ENCODE peak calls at places on chromosomes 11 and 22, in seven cellular contexts. One of them, this sample, is unnamed.

GRCh38 chr11:36945384-36945783 is 347.3 kb upstream of the RAG2 start:
- DNase-seq in CD4-positive, alpha-beta T cell: no peak
- DNase-seq in A549: peak; percentile 2
- DNase-seq in heart left ventricle: no peak
- DNase-seq in CD4-positive, CD25-positive, alpha-beta regulatory T cell: no peak
- DNase-seq in caudate nucleus: no peak
- DNase-seq in cardiac muscle cell: peak; percentile 6
- DNase-seq in this sample: no peak

GRCh38 chr11:1731451-1732059 is 18.8 kb downstream of the IFITM10 start:
- DNase-seq in CD4-positive, alpha-beta T cell: no peak
- DNase-seq in A549: no peak
- DNase-seq in heart left ventricle: no peak
- DNase-seq in CD4-positive, CD25-positive, alpha-beta regulatory T cell: no peak
- DNase-seq in caudate nucleus: no peak
- DNase-seq in cardiac muscle cell: no peak
- DNase-seq in this sample: no peak

GRCh38 chr11:58222730-58223129 is 6.0 kb downstream of the OR10Q1 start:
- DNase-seq in CD4-positive, alpha-beta T cell: no peak
- DNase-seq in A549: no peak
- DNase-seq in heart left ventricle: no peak
- DNase-seq in CD4-positive, CD25-positive, alpha-beta regulatory T cell: no peak
- DNase-seq in caudate nucleus: no peak
- DNase-seq in cardiac muscle cell: no peak
- DNase-seq in this sample: no peak

GRCh38 chr22:21051145-21051835 is 5.5 kb downstream of the LRRC74B start:
- DNase-seq in CD4-positive, alpha-beta T cell: no peak
- DNase-seq in A549: no peak
- DNase-seq in heart left ventricle: no peak
- DNase-seq in CD4-positive, CD25-positive, alpha-beta regulatory T cell: no peak
- DNase-seq in caudate nucleus: no peak
- DNase-seq in cardiac muscle cell: no peak
- DNase-seq in this sample: no peak

GRCh38 chr11:2302280-2302843 is 549 bp downstream of the TSPAN32 start:
- DNase-seq in CD4-positive, alpha-beta T cell: no peak
- DNase-seq in A549: no peak
- DNase-seq in heart left ventricle: no peak
- DNase-seq in CD4-positive, CD25-positive, alpha-beta regulatory T cell: peak; percentile 24
- DNase-seq in caudate nucleus: no peak
- DNase-seq in cardiac muscle cell: no peak
- DNase-seq in this sample: no peak

GRCh38 chr11:106424111-106424510 is 346.6 kb downstream of the AASDHPPT start:
- DNase-seq in CD4-positive, alpha-beta T cell: no peak
- DNase-seq in A549: peak; percentile 1
- DNase-seq in heart left ventricle: no peak
- DNase-seq in CD4-positive, CD25-positive, alpha-beta regulatory T cell: no peak
- DNase-seq in caudate nucleus: no peak
- DNase-seq in cardiac muscle cell: no peak
- DNase-seq in this sample: no peak

GRCh38 chr22:44109417-44109816 is 71.3 kb upstream of the PARVG start:
- DNase-seq in CD4-positive, alpha-beta T cell: no peak
- DNase-seq in A549: no peak
- DNase-seq in heart left ventricle: no peak
- DNase-seq in CD4-positive, CD25-positive, alpha-beta regulatory T cell: no peak
- DNase-seq in caudate nucleus: no peak
- DNase-seq in cardiac muscle cell: peak; percentile 5
- DNase-seq in this sample: no peak

GRCh38 chr22:43315687-43316217 is 27.4 kb downstream of the SCUBE1 start:
- DNase-seq in CD4-positive, alpha-beta T cell: no peak
- DNase-seq in A549: no peak
- DNase-seq in heart left ventricle: no peak
- DNase-seq in CD4-positive, CD25-positive, alpha-beta regulatory T cell: no peak
- DNase-seq in caudate nucleus: no peak
- DNase-seq in cardiac muscle cell: no peak
- DNase-seq in this sample: no peak

GRCh38 chr22:44724416-44724815 is 22.4 kb downstream of the PRR5 start:
- DNase-seq in CD4-positive, alpha-beta T cell: no peak
- DNase-seq in A549: no peak
- DNase-seq in heart left ventricle: no peak
- DNase-seq in CD4-positive, CD25-positive, alpha-beta regulatory T cell: no peak
- DNase-seq in caudate nucleus: no peak
- DNase-seq in cardiac muscle cell: peak; percentile 54
- DNase-seq in this sample: peak; percentile 21

GRCh38 chr11:99370557-99371200 is 349.9 kb downstream of the CNTN5 start:
- DNase-seq in CD4-positive, alpha-beta T cell: no peak
- DNase-seq in A549: peak; percentile 9
- DNase-seq in heart left ventricle: peak; percentile 61
- DNase-seq in CD4-positive, CD25-positive, alpha-beta regulatory T cell: no peak
- DNase-seq in caudate nucleus: no peak
- DNase-seq in cardiac muscle cell: peak; percentile 65
- DNase-seq in this sample: peak; percentile 83

GRCh38 chr11:116927163-116927772 is 89.8 kb upstream of the APOA1 start:
- DNase-seq in CD4-positive, alpha-beta T cell: peak; percentile 36
- DNase-seq in A549: no peak
- DNase-seq in heart left ventricle: no peak
- DNase-seq in CD4-positive, CD25-positive, alpha-beta regulatory T cell: peak; percentile 38
- DNase-seq in caudate nucleus: no peak
- DNase-seq in cardiac muscle cell: peak; percentile 23
- DNase-seq in this sample: no peak

GRCh38 chr11:69787457-69787856 is 12.3 kb upstream of the FGF4 start:
- DNase-seq in CD4-positive, alpha-beta T cell: no peak
- DNase-seq in A549: no peak
- DNase-seq in heart left ventricle: no peak
- DNase-seq in CD4-positive, CD25-positive, alpha-beta regulatory T cell: no peak
- DNase-seq in caudate nucleus: no peak
- DNase-seq in cardiac muscle cell: no peak
- DNase-seq in this sample: no peak

GRCh38 chr11:107014871-107015270 is 3.4 kb downstream of the GUCY1A2 start:
- DNase-seq in CD4-positive, alpha-beta T cell: no peak
- DNase-seq in A549: no peak
- DNase-seq in heart left ventricle: no peak
- DNase-seq in CD4-positive, CD25-positive, alpha-beta regulatory T cell: no peak
- DNase-seq in caudate nucleus: no peak
- DNase-seq in cardiac muscle cell: no peak
- DNase-seq in this sample: no peak

GRCh38 chr11:441418-442274 is at the start of gene ANO9:
- DNase-seq in CD4-positive, alpha-beta T cell: peak; percentile 57
- DNase-seq in A549: no peak
- DNase-seq in heart left ventricle: no peak
- DNase-seq in CD4-positive, CD25-positive, alpha-beta regulatory T cell: peak; percentile 49
- DNase-seq in caudate nucleus: no peak
- DNase-seq in cardiac muscle cell: peak; percentile 17
- DNase-seq in this sample: peak; percentile 58

GRCh38 chr11:15346907-15347306 is 232.2 kb downstream of the INSC start:
- DNase-seq in CD4-positive, alpha-beta T cell: no peak
- DNase-seq in A549: no peak
- DNase-seq in heart left ventricle: no peak
- DNase-seq in CD4-positive, CD25-positive, alpha-beta regulatory T cell: no peak
- DNase-seq in caudate nucleus: no peak
- DNase-seq in cardiac muscle cell: no peak
- DNase-seq in this sample: no peak

GRCh38 chr11:68950776-68951175 is 30.0 kb downstream of the MRGPRD start:
- DNase-seq in CD4-positive, alpha-beta T cell: no peak
- DNase-seq in A549: no peak
- DNase-seq in heart left ventricle: no peak
- DNase-seq in CD4-positive, CD25-positive, alpha-beta regulatory T cell: no peak
- DNase-seq in caudate nucleus: no peak
- DNase-seq in cardiac muscle cell: no peak
- DNase-seq in this sample: no peak

GRCh38 chr11:75597636-75598035 is 35.6 kb downstream of the SERPINH1 start:
- DNase-seq in CD4-positive, alpha-beta T cell: no peak
- DNase-seq in A549: peak; percentile 48
- DNase-seq in heart left ventricle: no peak
- DNase-seq in CD4-positive, CD25-positive, alpha-beta regulatory T cell: no peak
- DNase-seq in caudate nucleus: no peak
- DNase-seq in cardiac muscle cell: peak; percentile 77
- DNase-seq in this sample: no peak

GRCh38 chr11:20034941-20035340 is 125.3 kb downstream of the DBX1 start:
- DNase-seq in CD4-positive, alpha-beta T cell: no peak
- DNase-seq in A549: no peak
- DNase-seq in heart left ventricle: no peak
- DNase-seq in CD4-positive, CD25-positive, alpha-beta regulatory T cell: no peak
- DNase-seq in caudate nucleus: no peak
- DNase-seq in cardiac muscle cell: no peak
- DNase-seq in this sample: no peak

GRCh38 chr11:20032127-20032526 is 128.1 kb downstream of the DBX1 start:
- DNase-seq in CD4-positive, alpha-beta T cell: no peak
- DNase-seq in A549: no peak
- DNase-seq in heart left ventricle: no peak
- DNase-seq in CD4-positive, CD25-positive, alpha-beta regulatory T cell: no peak
- DNase-seq in caudate nucleus: no peak
- DNase-seq in cardiac muscle cell: no peak
- DNase-seq in this sample: no peak

GRCh38 chr11:20035375-20035700 is 124.9 kb downstream of the DBX1 start:
- DNase-seq in CD4-positive, alpha-beta T cell: no peak
- DNase-seq in A549: no peak
- DNase-seq in heart left ventricle: no peak
- DNase-seq in CD4-positive, CD25-positive, alpha-beta regulatory T cell: no peak
- DNase-seq in caudate nucleus: no peak
- DNase-seq in cardiac muscle cell: no peak
- DNase-seq in this sample: no peak

GRCh38 chr11:20032577-20033265 is 127.6 kb downstream of the DBX1 start:
- DNase-seq in CD4-positive, alpha-beta T cell: no peak
- DNase-seq in A549: no peak
- DNase-seq in heart left ventricle: no peak
- DNase-seq in CD4-positive, CD25-positive, alpha-beta regulatory T cell: no peak
- DNase-seq in caudate nucleus: no peak
- DNase-seq in cardiac muscle cell: no peak
- DNase-seq in this sample: no peak

GRCh38 chr11:20033806-20034205 is 126.5 kb downstream of the DBX1 start:
- DNase-seq in CD4-positive, alpha-beta T cell: no peak
- DNase-seq in A549: no peak
- DNase-seq in heart left ventricle: no peak
- DNase-seq in CD4-positive, CD25-positive, alpha-beta regulatory T cell: no peak
- DNase-seq in caudate nucleus: no peak
- DNase-seq in cardiac muscle cell: no peak
- DNase-seq in this sample: no peak
- H3K27ac ChIP-seq in CD4-positive, alpha-beta T cell: no peak overlapping the region
- H3K27ac ChIP-seq in A549: peak overlapping the region; percentile 85
- H3K27ac ChIP-seq in heart left ventricle: no peak overlapping the region
- H3K27ac ChIP-seq in CD4-positive, CD25-positive, alpha-beta regulatory T cell: no peak overlapping the region
- H3K27ac ChIP-seq in caudate nucleus: no peak overlapping the region
- H3K27ac ChIP-seq in cardiac muscle cell: peak overlapping the region; percentile 67
- H3K27ac ChIP-seq in this sample: no peak overlapping the region

GRCh38 chr11:67370351-67371076 is 2.9 kb downstream of the CLCF1 start:
- DNase-seq in CD4-positive, alpha-beta T cell: no peak
- DNase-seq in A549: no peak
- DNase-seq in heart left ventricle: no peak
- DNase-seq in CD4-positive, CD25-positive, alpha-beta regulatory T cell: no peak
- DNase-seq in caudate nucleus: no peak
- DNase-seq in cardiac muscle cell: no peak
- DNase-seq in this sample: no peak
- H3K27ac ChIP-seq in CD4-positive, alpha-beta T cell: no peak overlapping the region
- H3K27ac ChIP-seq in A549: peak overlapping the region; percentile 95
- H3K27ac ChIP-seq in heart left ventricle: no peak overlapping the region
- H3K27ac ChIP-seq in CD4-positive, CD25-positive, alpha-beta regulatory T cell: no peak overlapping the region
- H3K27ac ChIP-seq in caudate nucleus: no peak overlapping the region
- H3K27ac ChIP-seq in cardiac muscle cell: no peak overlapping the region
- H3K27ac ChIP-seq in this sample: no peak overlapping the region

GRCh38 chr11:73787643-73788537 is at the start of gene MRPL48:
- DNase-seq in CD4-positive, alpha-beta T cell: peak; percentile 85
- DNase-seq in A549: peak; percentile 98
- DNase-seq in heart left ventricle: peak; percentile 92
- DNase-seq in CD4-positive, CD25-positive, alpha-beta regulatory T cell: peak; percentile 87
- DNase-seq in caudate nucleus: peak; percentile 63
- DNase-seq in cardiac muscle cell: peak; percentile 89
- DNase-seq in this sample: peak; percentile 97
- H3K27ac ChIP-seq in CD4-positive, alpha-beta T cell: peak within 1 kb of the TSS; percentile 87
- H3K27ac ChIP-seq in A549: peak within 1 kb of the TSS; percentile 91
- H3K27ac ChIP-seq in heart left ventricle: peak within 1 kb of the TSS; percentile 92
- H3K27ac ChIP-seq in CD4-positive, CD25-positive, alpha-beta regulatory T cell: peak within 1 kb of the TSS; percentile 75
- H3K27ac ChIP-seq in caudate nucleus: peak within 1 kb of the TSS; percentile 97
- H3K27ac ChIP-seq in cardiac muscle cell: peak within 1 kb of the TSS; percentile 91
- H3K27ac ChIP-seq in this sample: peak within 1 kb of the TSS; percentile 100

GRCh38 chr22:27239520-27239919 is 562.0 kb downstream of the MN1 start:
- DNase-seq in CD4-positive, alpha-beta T cell: no peak
- DNase-seq in A549: no peak
- DNase-seq in heart left ventricle: no peak
- DNase-seq in CD4-positive, CD25-positive, alpha-beta regulatory T cell: no peak
- DNase-seq in caudate nucleus: no peak
- DNase-seq in cardiac muscle cell: no peak
- DNase-seq in this sample: no peak
- H3K27ac ChIP-seq in CD4-positive, alpha-beta T cell: no peak overlapping the region
- H3K27ac ChIP-seq in A549: peak overlapping the region; percentile 93
- H3K27ac ChIP-seq in heart left ventricle: peak overlapping the region; percentile 65
- H3K27ac ChIP-seq in CD4-positive, CD25-positive, alpha-beta regulatory T cell: no peak overlapping the region
- H3K27ac ChIP-seq in caudate nucleus: no peak overlapping the region
- H3K27ac ChIP-seq in cardiac muscle cell: peak overlapping the region; percentile 49
- H3K27ac ChIP-seq in this sample: no peak overlapping the region

GRCh38 chr22:37848587-37849088 is 581 bp upstream of the EIF3L start:
- DNase-seq in CD4-positive, alpha-beta T cell: peak; percentile 11
- DNase-seq in A549: peak; percentile 42
- DNase-seq in heart left ventricle: no peak
- DNase-seq in CD4-positive, CD25-positive, alpha-beta regulatory T cell: peak; percentile 34
- DNase-seq in caudate nucleus: no peak
- DNase-seq in cardiac muscle cell: no peak
- DNase-seq in this sample: no peak
- H3K27ac ChIP-seq in CD4-positive, alpha-beta T cell: peak overlapping the region; percentile 78
- H3K27ac ChIP-seq in A549: peak overlapping the region; percentile 93
- H3K27ac ChIP-seq in heart left ventricle: peak overlapping the region; percentile 84
- H3K27ac ChIP-seq in CD4-positive, CD25-positive, alpha-beta regulatory T cell: peak overlapping the region; percentile 88
- H3K27ac ChIP-seq in caudate nucleus: no peak overlapping the region
- H3K27ac ChIP-seq in cardiac muscle cell: peak overlapping the region; percentile 88
- H3K27ac ChIP-seq in this sample: peak overlapping the region; percentile 55

GRCh38 chr22:28703436-28703835 is 23.8 kb upstream of the TTC28 start:
- DNase-seq in CD4-positive, alpha-beta T cell: no peak
- DNase-seq in A549: no peak
- DNase-seq in heart left ventricle: no peak
- DNase-seq in CD4-positive, CD25-positive, alpha-beta regulatory T cell: no peak
- DNase-seq in caudate nucleus: no peak
- DNase-seq in cardiac muscle cell: no peak
- DNase-seq in this sample: no peak
- H3K27ac ChIP-seq in CD4-positive, alpha-beta T cell: no peak overlapping the region
- H3K27ac ChIP-seq in A549: no peak overlapping the region
- H3K27ac ChIP-seq in heart left ventricle: no peak overlapping the region
- H3K27ac ChIP-seq in CD4-positive, CD25-positive, alpha-beta regulatory T cell: no peak overlapping the region
- H3K27ac ChIP-seq in caudate nucleus: no peak overlapping the region
- H3K27ac ChIP-seq in cardiac muscle cell: no peak overlapping the region
- H3K27ac ChIP-seq in this sample: no peak overlapping the region

GRCh38 chr11:14308114-14308896 is 50.7 kb downstream of the RRAS2 start:
- DNase-seq in CD4-positive, alpha-beta T cell: no peak
- DNase-seq in A549: peak; percentile 66
- DNase-seq in heart left ventricle: no peak
- DNase-seq in CD4-positive, CD25-positive, alpha-beta regulatory T cell: peak; percentile 11
- DNase-seq in caudate nucleus: no peak
- DNase-seq in cardiac muscle cell: peak; percentile 60
- DNase-seq in this sample: no peak
- H3K27ac ChIP-seq in CD4-positive, alpha-beta T cell: no peak overlapping the region
- H3K27ac ChIP-seq in A549: peak overlapping the region; percentile 55
- H3K27ac ChIP-seq in heart left ventricle: no peak overlapping the region
- H3K27ac ChIP-seq in CD4-positive, CD25-positive, alpha-beta regulatory T cell: no peak overlapping the region
- H3K27ac ChIP-seq in caudate nucleus: no peak overlapping the region
- H3K27ac ChIP-seq in cardiac muscle cell: peak overlapping the region; percentile 84
- H3K27ac ChIP-seq in this sample: no peak overlapping the region

DNA sequence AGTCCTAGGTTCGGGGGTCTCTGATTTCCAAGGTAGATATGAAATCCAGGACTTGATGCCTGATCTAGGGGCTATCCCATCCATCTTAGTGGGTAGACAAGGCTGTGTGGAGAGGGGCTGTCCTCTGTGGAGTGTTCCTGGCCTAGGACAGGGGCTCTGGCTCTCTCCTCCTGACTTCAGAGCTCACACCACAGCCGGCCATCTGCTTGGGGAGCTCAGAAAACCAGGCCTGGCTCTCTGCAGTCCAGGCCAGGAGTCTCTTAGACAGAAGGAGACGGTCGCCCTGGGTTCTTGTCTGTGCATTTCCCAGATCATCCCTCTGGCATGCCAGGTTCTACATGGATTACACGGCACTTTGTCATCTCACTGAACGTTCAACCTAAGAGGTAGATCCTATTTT is 17.9 kb downstream of the TUB start:
- DNase-seq in CD4-positive, alpha-beta T cell: no peak
- DNase-seq in A549: no peak
- DNase-seq in heart left ventricle: peak; percentile 3
- DNase-seq in CD4-positive, CD25-positive, alpha-beta regulatory T cell: no peak
- DNase-seq in caudate nucleus: no peak
- DNase-seq in cardiac muscle cell: no peak
- DNase-seq in this sample: no peak
- H3K27ac ChIP-seq in CD4-positive, alpha-beta T cell: no peak overlapping the region
- H3K27ac ChIP-seq in A549: no peak overlapping the region
- H3K27ac ChIP-seq in heart left ventricle: no peak overlapping the region
- H3K27ac ChIP-seq in CD4-positive, CD25-positive, alpha-beta regulatory T cell: no peak overlapping the region
- H3K27ac ChIP-seq in caudate nucleus: no peak overlapping the region
- H3K27ac ChIP-seq in cardiac muscle cell: no peak overlapping the region
- H3K27ac ChIP-seq in this sample: no peak overlapping the region

This sample was measured in right cardiac atrium.